ENCODE peak calls at places on chromosomes 16 and 17, in four cellular contexts. K is mammary epithelial cell; D is NCI-H510A; G is stimulated activated CD8-positive, alpha-beta memory T cell treated with anti-CD3 and anti-CD28 coated beads, Interleukin-7, amount 100 ng/mL, for 1 hour. Q is an unnamed sample.
A peak's percentile ranks its signal among the peaks of the same experiment; 100 is the strongest.

GRCh38 chr16:88629835-88630234 is 8.5 kb upstream of the IL17C start:
- DNase-seq in K (no peak), D (no peak), G (no peak), Q (no peak)

GRCh38 chr17:7355053-7355452 is at the start of gene TMEM95:
- DNase-seq in K (peak; percentile 17), D (no peak), G (no peak), Q (no peak)

GRCh38 chr17:50660042-50660886 is 25.6 kb downstream of the ABCC3 start:
- DNase-seq in K (no peak), D (peak; percentile 90), G (no peak), Q (no peak)

GRCh38 chr16:30747799-30748633 is at the start of gene PHKG2:
- DNase-seq in K (peak; percentile 99), D (peak; percentile 99), G (peak; percentile 91), Q (peak; percentile 93)

GRCh38 chr16:26795184-26795583 is 271.5 kb upstream of the C16orf82 start:
- DNase-seq in K (no peak), D (no peak), G (no peak), Q (no peak)

GRCh38 chr16:86495357-86495701 is 15.0 kb upstream of the FOXF1 start:
- DNase-seq in K (no peak), D (no peak), G (no peak), Q (no peak)

GRCh38 chr17:46121165-46121764 is 72.0 kb downstream of the KANSL1 start:
- DNase-seq in K (no peak), D (no peak), G (no peak), Q (no peak)

GRCh38 chr17:50206604-50207293 is 5.3 kb upstream of the COL1A1 start:
- DNase-seq in K (no peak), D (peak; percentile 59), G (no peak), Q (no peak)

GRCh38 chr16:12259258-12259657 is 282.7 kb downstream of the SNX29 start:
- DNase-seq in K (no peak), D (no peak), G (no peak), Q (no peak)

GRCh38 chr16:11613381-11614303 is 26.9 kb upstream of the LITAF start:
- DNase-seq in K (peak; percentile 94), D (no peak), G (no peak), Q (no peak)

GRCh38 chr17:61065263-61065773 is 334.3 kb upstream of the TBX2 start:
- DNase-seq in K (no peak), D (no peak), G (no peak), Q (no peak)

Q was measured in HS-5.